ENCODE peak calls at places on chromosomes 5 and 9, in eight cellular contexts. C, L, R, G, U, Z, W and D are unnamed samples.

GRCh38 chr9:18072967-18073366 is 401.0 kb upstream of the ADAMTSL1 start:
- DNase-seq in C (no peak), L (no peak), R (no peak), G (no peak), U (no peak), Z (no peak), W (no peak), D (no peak)

GRCh38 chr5:50440651-50441478 is at the start of gene EMB:
- DNase-seq in C (peak; percentile 68), L (no peak), R (peak; percentile 63), G (peak; percentile 54), U (peak; percentile 62), Z (peak; percentile 71), W (peak; percentile 74), D (peak; percentile 38)

GRCh38 chr5:135037519-135038201 is 3.6 kb upstream of the PITX1 start:
- DNase-seq in C (no peak), L (no peak), R (no peak), G (no peak), U (no peak), Z (no peak), W (no peak), D (no peak)

GRCh38 chr5:132497488-132497997 is 7.0 kb upstream of the IRF1 start:
- DNase-seq in C (no peak), L (peak; percentile 92), R (no peak), G (no peak), U (peak; percentile 76), Z (no peak), W (no peak), D (peak; percentile 86)

GRCh38 chr5:150538007-150538917 is 30.3 kb downstream of the NDST1 start:
- DNase-seq in C (no peak), L (no peak), R (no peak), G (no peak), U (no peak), Z (no peak), W (no peak), D (peak; percentile 50)

GRCh38 chr5:83547156-83547555 is 75.6 kb downstream of the VCAN start:
- DNase-seq in C (no peak), L (no peak), R (no peak), G (no peak), U (no peak), Z (no peak), W (no peak), D (no peak)

GRCh38 chr5:21680661-21681060 is 1172.5 kb downstream of the CDH12 start:
- DNase-seq in C (no peak), L (no peak), R (no peak), G (no peak), U (no peak), Z (no peak), W (no peak), D (peak; percentile 75)

GRCh38 chr9:114777841-114778240 is 28.0 kb downstream of the TNFSF15 start:
- DNase-seq in C (no peak), L (peak; percentile 34), R (no peak), G (peak; percentile 11), U (no peak), Z (no peak), W (peak; percentile 1), D (no peak)

GRCh38 chr9:77793909-77794308 is 145.8 kb upstream of the GNA14 start:
- DNase-seq in C (no peak), L (no peak), R (no peak), G (no peak), U (no peak), Z (no peak), W (no peak), D (peak; percentile 62)

GRCh38 chr5:36367524-36367923 is 65.8 kb upstream of the RANBP3L start:
- DNase-seq in C (no peak), L (no peak), R (no peak), G (no peak), U (peak; percentile 60), Z (no peak), W (no peak), D (no peak)

GRCh38 chr9:107251756-107252322 is 31.2 kb upstream of the RAD23B start:
- DNase-seq in C (no peak), L (no peak), R (no peak), G (no peak), U (no peak), Z (no peak), W (no peak), D (no peak)

GRCh38 chr5:128579111-128579510 is 41.1 kb upstream of the FBN2 start:
- DNase-seq in C (no peak), L (no peak), R (no peak), G (no peak), U (no peak), Z (no peak), W (no peak), D (peak; percentile 92)

GRCh38 chr5:163460562-163461176 is at the start of gene HMMR:
- DNase-seq in C (no peak), L (no peak), R (peak; percentile 22), G (no peak), U (no peak), Z (peak; percentile 51), W (no peak), D (peak; percentile 23)